ENCODE peak calls at places on chromosomes 2 and 18, in five cellular contexts. E is PC-3, B is osteocyte, Z is Caco-2, M is neural crest cell. K is an unnamed sample.

GRCh38 chr2:98084151-98084868 is 2.7 kb upstream of the VWA3B start:
- DNase-seq in E (no peak), B (no peak), M (no peak), Z (no peak), K (no peak)

GRCh38 chr18:45724591-45724990 is 610 bp downstream of the SLC14A1 start:
- DNase-seq in M (no peak), E (no peak), B (no peak), Z (no peak), K (no peak)

GRCh38 chr2:42809876-42810125 is 17.4 kb upstream of the HAAO start:
- DNase-seq in M (peak; percentile 70), B (peak; percentile 94), Z (peak; percentile 94), E (peak; percentile 73), K (peak; percentile 80)

GRCh38 chr2:241702155-241702404 is 241 bp downstream of the ING5 start:
- DNase-seq in E (peak; percentile 73), B (peak; percentile 96), M (no peak), Z (no peak), K (peak; percentile 89)

GRCh38 chr2:2191110-2191707 is 139.9 kb downstream of the MYT1L start:
- DNase-seq in Z (no peak), M (no peak), B (no peak), E (no peak), K (no peak)

GRCh38 chr2:174395284-174395968 is at the start of gene SCRN3:
- DNase-seq in M (peak; percentile 45), E (peak; percentile 73), B (no peak), Z (peak; percentile 97), K (peak; percentile 49)

GRCh38 chr18:75799449-75800330 is 372.2 kb upstream of the SMIM21 start:
- DNase-seq in Z (no peak), E (no peak), M (no peak), B (no peak), K (no peak)

GRCh38 chr2:30240162-30240696 is 8.9 kb downstream of the LBH start:
- DNase-seq in Z (no peak), B (no peak), M (no peak), E (no peak), K (no peak)

GRCh38 chr2:24568492-24568891 is 77.4 kb downstream of the NCOA1 start:
- DNase-seq in B (no peak), E (peak; percentile 11), Z (no peak), M (no peak), K (no peak)

GRCh38 chr2:180334514-180334913 is 327.4 kb upstream of the CWC22 start:
- DNase-seq in E (no peak), B (no peak), Z (no peak), M (no peak), K (no peak)

GRCh38 chr18:79422022-79422782 is 26.5 kb downstream of the NFATC1 start:
- DNase-seq in B (no peak), E (no peak), M (no peak), Z (no peak), K (no peak)

GRCh38 chr18:40769786-40770185 is 1185.2 kb upstream of the PIK3C3 start:
- DNase-seq in Z (no peak), M (no peak), B (no peak), E (peak; percentile 37), K (no peak)

GRCh38 chr2:8488001-8488738 is 193.7 kb upstream of the ID2 start:
- DNase-seq in E (no peak), B (no peak), Z (no peak), M (no peak), K (no peak)

GRCh38 chr2:21396252-21396651 is 272.5 kb downstream of the TDRD15 start:
- DNase-seq in M (no peak), Z (peak; percentile 10), B (no peak), E (no peak), K (no peak)

GRCh38 chr2:63888490-63889402 is 47.0 kb downstream of the UGP2 start:
- DNase-seq in B (no peak), E (peak; percentile 78), M (peak; percentile 41), Z (peak; percentile 72), K (peak; percentile 52)

GRCh38 chr2:43604674-43605073 is 8.8 kb upstream of the THADA start:
- DNase-seq in Z (no peak), B (no peak), E (no peak), M (no peak), K (no peak)

GRCh38 chr18:40687401-40687800 is 1267.6 kb upstream of the PIK3C3 start:
- DNase-seq in M (no peak), E (no peak), Z (no peak), B (no peak), K (no peak)

GRCh38 chr18:8930990-8931648 is 171.4 kb upstream of the NDUFV2 start:
- DNase-seq in M (no peak), B (no peak), E (no peak), Z (no peak), K (no peak)

GRCh38 chr2:138213624-138214023 is 249.4 kb downstream of the HNMT start:
- DNase-seq in B (no peak), M (no peak), Z (no peak), E (no peak), K (no peak)

GRCh38 chr2:171316220-171316619 is 117.6 kb downstream of the METTL8 start:
- DNase-seq in M (no peak), E (no peak), B (no peak), Z (no peak), K (peak; percentile 17)

GRCh38 chr2:26299488-26300092 is 46.4 kb upstream of the SELENOI start:
- DNase-seq in E (peak; percentile 53), Z (peak; percentile 55), B (no peak), M (peak; percentile 7), K (peak; percentile 24)

GRCh38 chr2:98020992-98021713 is 25.4 kb upstream of the TMEM131 start:
- DNase-seq in Z (no peak), M (no peak), B (peak; percentile 63), E (no peak), K (no peak)

GRCh38 chr2:109061736-109062557 is 67.1 kb upstream of the SH3RF3 start:
- DNase-seq in Z (peak; percentile 58), E (no peak), B (peak; percentile 68), M (no peak), K (no peak)

GRCh38 chr2:46268196-46268595 is 29.0 kb upstream of the EPAS1 start:
- DNase-seq in M (no peak), B (no peak), E (no peak), Z (no peak), K (no peak)

GRCh38 chr2:134718095-134718955 is 475 bp downstream of the TMEM163 start:
- DNase-seq in M (peak; percentile 23), B (no peak), Z (peak; percentile 31), E (no peak), K (peak; percentile 40)

GRCh38 chr2:60549250-60550150 is 4.0 kb downstream of the BCL11A start:
- DNase-seq in E (peak; percentile 38), Z (no peak), M (peak; percentile 37), B (peak; percentile 83), K (peak; percentile 50)

GRCh38 chr2:239953418-239954061 is 71.6 kb downstream of the NDUFA10 start:
- DNase-seq in E (no peak), Z (no peak), B (no peak), M (no peak), K (no peak)

GRCh38 chr2:67485431-67485830 is 88.3 kb downstream of the ETAA1 start:
- DNase-seq in E (no peak), B (no peak), Z (no peak), M (no peak), K (no peak)

GRCh38 chr2:85647823-85648526 is 20.0 kb downstream of the SFTPB start:
- DNase-seq in M (no peak), Z (no peak), B (no peak), E (no peak), K (no peak)

GRCh38 chr2:208415255-208415654 is 8.7 kb downstream of the PTH2R start:
- DNase-seq in E (no peak), M (no peak), B (no peak), Z (no peak), K (no peak)

GRCh38 chr2:84741182-84741822 is 139.6 kb downstream of the TRABD2A start:
- DNase-seq in M (no peak), Z (peak; percentile 36), B (no peak), E (peak; percentile 61), K (no peak)

GRCh38 chr2:43948370-43948769 is 47.4 kb downstream of the LRPPRC start:
- DNase-seq in E (peak; percentile 24), Z (no peak), M (no peak), B (no peak), K (no peak)

GRCh38 chr2:27263287-27264252 is 723 bp upstream of the SLC30A3 start:
- DNase-seq in E (no peak), M (no peak), B (no peak), Z (no peak), K (no peak)

GRCh38 chr18:11689972-11690570 is 1.0 kb downstream of the GNAL start:
- DNase-seq in B (no peak), E (no peak), M (no peak), Z (no peak), K (no peak)

GRCh38 chr2:11554430-11554764 is 20.6 kb downstream of the GREB1 start:
- DNase-seq in Z (no peak), E (no peak), M (no peak), B (no peak), K (no peak)

GRCh38 chr2:85755122-85756027 is 1.6 kb downstream of the ATOH8 start:
- DNase-seq in B (no peak), E (no peak), M (no peak), Z (no peak), K (no peak)

GRCh38 chr18:8889479-8889878 is 184.1 kb downstream of the MTCL1 start:
- DNase-seq in M (no peak), Z (no peak), E (no peak), B (no peak), K (no peak)

DNA sequence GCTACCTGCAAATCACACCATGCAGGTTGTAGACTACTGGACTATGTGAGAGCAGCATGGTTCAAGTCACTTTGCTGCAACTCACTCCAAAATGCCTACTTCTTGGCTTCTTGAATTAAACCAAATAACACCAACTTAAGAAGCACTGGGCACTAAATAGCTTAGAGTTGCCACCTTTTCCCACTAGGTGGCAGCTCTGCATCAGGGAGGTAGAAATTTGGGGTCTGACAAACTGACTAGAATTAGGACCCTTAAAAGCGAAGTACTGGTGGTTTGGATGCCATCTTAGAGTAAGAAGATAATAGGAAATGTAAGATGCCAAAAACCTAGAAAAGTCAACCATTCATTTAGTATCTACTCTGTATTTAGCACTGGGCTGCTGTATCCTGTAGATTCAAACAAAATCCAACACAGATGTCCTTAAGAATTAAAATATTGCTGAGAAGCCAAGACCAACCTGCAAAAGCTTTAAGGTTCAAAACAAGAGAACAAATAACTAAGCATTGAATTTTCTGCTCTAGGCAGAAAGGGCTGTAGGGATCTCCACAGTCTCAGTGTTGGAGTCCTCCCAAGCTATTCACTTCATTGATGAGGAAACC is 65.5 kb downstream of the CCBE1 start:
- DNase-seq in M (peak; percentile 22), Z (no peak), E (peak; percentile 59), B (no peak), K (peak; percentile 38)
- TF ChIP-seq CTCF in M (peak; percentile 68), Z (peak; percentile 13), E (peak; percentile 97), B (peak; percentile 87), K (peak; percentile 60)

GRCh38 chr2:88187927-88188326 is 17.8 kb downstream of the THNSL2 start:
- DNase-seq in E (peak; percentile 31), M (no peak), B (no peak), Z (peak; percentile 16), K (no peak)
- TF ChIP-seq CTCF in E (peak; percentile 38), M (peak; percentile 38), B (no peak), Z (no peak), K (peak; percentile 39)

GRCh38 chr2:99154643-99155536 is at the start of the genes LIPT1 and TSGA10:
- DNase-seq in B (peak; percentile 93), M (peak; percentile 75), Z (peak; percentile 92), E (peak; percentile 89), K (peak; percentile 77)
- TF ChIP-seq CTCF in B (peak; percentile 23), M (peak; percentile 46), Z (no peak), E (peak; percentile 43), K (no peak)

GRCh38 chr18:13134551-13135401 is 83.8 kb upstream of the LDLRAD4 start:
- DNase-seq in E (no peak), B (no peak), M (no peak), Z (no peak), K (no peak)
- TF ChIP-seq CTCF in E (no peak), B (no peak), M (no peak), Z (no peak), K (no peak)